ENCODE peak calls at places on chromosomes 4 and X, in four cellular contexts. K, E, B and W are unnamed samples.

GRCh38 chrX:54423161-54423888 is 16.9 kb upstream of the TSR2 start:
- DNase-seq in K (no peak), E (peak; percentile 19), B (no peak), W (no peak)

GRCh38 chr4:174467107-174467506 is 55.2 kb downstream of the HPGD start:
- DNase-seq in K (peak; percentile 12), E (no peak), B (no peak), W (no peak)

GRCh38 chrX:134338527-134338926 is 101.5 kb downstream of the CCDC160 start:
- DNase-seq in K (no peak), E (no peak), B (no peak), W (no peak)

GRCh38 chrX:2673611-2674010 is 17.5 kb upstream of the CD99 start:
- DNase-seq in K (no peak), E (no peak), B (no peak), W (no peak)

GRCh38 chrX:40152173-40152705 is 54.5 kb upstream of the BCOR start:
- DNase-seq in K (peak; percentile 57), E (no peak), B (peak; percentile 71), W (no peak)

GRCh38 chrX:108439434-108439883 is at the start of gene COL4A5:
- DNase-seq in K (peak; percentile 86), E (peak; percentile 93), B (peak; percentile 61), W (peak; percentile 67)

GRCh38 chr4:105474110-105474518 is 252 bp upstream of the PPA2 start:
- DNase-seq in K (peak; percentile 96), E (peak; percentile 88), B (peak; percentile 93), W (peak; percentile 72)

GRCh38 chr4:14994242-14994641 is 8.0 kb upstream of the CPEB2 start:
- DNase-seq in K (peak; percentile 64), E (peak; percentile 47), B (no peak), W (no peak)

GRCh38 chr4:78131403-78131802 is 74.3 kb downstream of the FRAS1 start:
- DNase-seq in K (peak; percentile 81), E (no peak), B (no peak), W (peak; percentile 35)

GRCh38 chr4:179836179-179837075 is 2394.2 kb upstream of the AGA start:
- DNase-seq in K (no peak), E (no peak), B (no peak), W (no peak)

GRCh38 chr4:150570123-150570522 is 11.8 kb upstream of the MAB21L2 start:
- DNase-seq in K (no peak), E (no peak), B (no peak), W (no peak)

GRCh38 chr4:8009097-8009496 is 69.4 kb upstream of the AFAP1 start:
- DNase-seq in K (no peak), E (no peak), B (no peak), W (no peak)

GRCh38 chr4:152591361-152591760 is 55.5 kb upstream of the FBXW7 start:
- DNase-seq in K (peak; percentile 50), E (peak; percentile 59), B (peak; percentile 67), W (no peak)

GRCh38 chr4:157104541-157104940 is 28.6 kb downstream of the GLRB start:
- DNase-seq in K (peak; percentile 4), E (no peak), B (no peak), W (no peak)

GRCh38 chrX:9610774-9611392 is 146.0 kb downstream of the TBL1X start:
- DNase-seq in K (peak; percentile 37), E (peak; percentile 26), B (no peak), W (no peak)

GRCh38 chr4:8419222-8420041 is 21.1 kb downstream of the ACOX3 start:
- DNase-seq in K (peak; percentile 29), E (peak; percentile 51), B (no peak), W (peak; percentile 54)

GRCh38 chr4:2248044-2248780 is 6.3 kb upstream of the HAUS3 start:
- DNase-seq in K (no peak), E (no peak), B (peak; percentile 44), W (no peak)

GRCh38 chrX:22323541-22323940 is 50.8 kb downstream of the CBLL2 start:
- DNase-seq in K (peak; percentile 60), E (peak; percentile 70), B (no peak), W (peak; percentile 52)

GRCh38 chr4:181254771-181255170 is 988.4 kb upstream of the TENM3 start:
- DNase-seq in K (no peak), E (no peak), B (no peak), W (no peak)

GRCh38 chrX:135632353-135632752 is 81.1 kb upstream of the CT45A1 start:
- DNase-seq in K (no peak), E (no peak), B (no peak), W (no peak)

GRCh38 chr4:72449705-72450104 is 119.3 kb downstream of the ADAMTS3 start:
- DNase-seq in K (peak; percentile 64), E (no peak), B (no peak), W (no peak)

GRCh38 chrX:49754238-49754857 is 58.6 kb upstream of the PAGE1 start:
- DNase-seq in K (peak; percentile 19), E (peak; percentile 63), B (peak; percentile 56), W (no peak)

GRCh38 chr4:142475663-142476062 is 370.4 kb downstream of the INPP4B start:
- DNase-seq in K (peak; percentile 28), E (peak; percentile 63), B (no peak), W (no peak)

GRCh38 chr4:181525641-181526040 is 717.6 kb upstream of the TENM3 start:
- DNase-seq in K (no peak), E (no peak), B (no peak), W (no peak)

GRCh38 chrX:73812256-73812655 is 249.3 kb downstream of the CHIC1 start:
- DNase-seq in K (peak; percentile 60), E (no peak), B (no peak), W (no peak)

GRCh38 chr4:2252530-2252924 is 9.4 kb downstream of the MXD4 start:
- DNase-seq in K (no peak), E (no peak), B (no peak), W (no peak)

GRCh38 chr4:104064650-104065577 is 345.1 kb upstream of the TACR3 start:
- DNase-seq in K (no peak), E (peak; percentile 30), B (peak; percentile 43), W (no peak)

GRCh38 chrX:119673336-119673735 is 19.6 kb downstream of the SEPTIN6 start:
- DNase-seq in K (no peak), E (no peak), B (no peak), W (no peak)

GRCh38 chr4:53545238-53545637 is 46.0 kb downstream of the LNX1 start:
- DNase-seq in K (no peak), E (no peak), B (no peak), W (no peak)

GRCh38 chr4:3013839-3014350 is 50.5 kb downstream of the GRK4 start:
- DNase-seq in K (no peak), E (no peak), B (no peak), W (no peak)

GRCh38 chr4:66489783-66490452 is 819.6 kb upstream of the EPHA5 start:
- DNase-seq in K (no peak), E (peak; percentile 83), B (no peak), W (peak; percentile 30)

GRCh38 chr4:143399113-143399949 is 62.7 kb downstream of the GAB1 start:
- DNase-seq in K (peak; percentile 55), E (peak; percentile 52), B (no peak), W (peak; percentile 49)

GRCh38 chr4:122796801-122797404 is 29.7 kb upstream of the FGF2 start:
- DNase-seq in K (peak; percentile 72), E (no peak), B (no peak), W (peak; percentile 31)

GRCh38 chr4:46844325-46844917 is 64.6 kb downstream of the COX7B2 start:
- DNase-seq in K (peak; percentile 60), E (peak; percentile 85), B (no peak), W (peak; percentile 17)

GRCh38 chr4:144816668-144817067 is 170.7 kb downstream of the HHIP start:
- DNase-seq in K (no peak), E (no peak), B (no peak), W (no peak)

GRCh38 chr4:144819591-144819990 is 173.6 kb downstream of the HHIP start:
- DNase-seq in K (no peak), E (peak; percentile 1), B (no peak), W (no peak)

GRCh38 chr4:144820115-144820514 is 174.2 kb downstream of the HHIP start:
- DNase-seq in K (peak; percentile 77), E (peak; percentile 76), B (no peak), W (peak; percentile 21)

GRCh38 chr4:144818136-144818535 is 172.2 kb downstream of the HHIP start:
- DNase-seq in K (no peak), E (no peak), B (no peak), W (no peak)

GRCh38 chr4:144817081-144817480 is 171.1 kb downstream of the HHIP start:
- DNase-seq in K (no peak), E (no peak), B (no peak), W (no peak)
- TF ChIP-seq CTCF in K (no peak), E (no peak), B (no peak), W (no peak)

GRCh38 chr4:118004088-118004487 is 30.2 kb upstream of the NDST3 start:
- DNase-seq in K (no peak), E (no peak), B (no peak), W (no peak)

GRCh38 chr4:118005883-118006282 is 28.4 kb upstream of the NDST3 start:
- DNase-seq in K (no peak), E (no peak), B (no peak), W (no peak)
- TF ChIP-seq CTCF in K (no peak), E (no peak), B (no peak), W (no peak)

GRCh38 chrX:115940888-115941332 is 229.6 kb upstream of the AGTR2 start:
- DNase-seq in K (no peak), E (peak; percentile 3), B (peak; percentile 75), W (no peak)

GRCh38 chrX:115939636-115940160 is 230.8 kb upstream of the AGTR2 start:
- DNase-seq in K (no peak), E (no peak), B (no peak), W (no peak)

GRCh38 chrX:115941388-115941787 is 229.2 kb upstream of the AGTR2 start:
- DNase-seq in K (no peak), E (no peak), B (no peak), W (no peak)

GRCh38 chrX:115940348-115940747 is 230.2 kb upstream of the AGTR2 start:
- DNase-seq in K (no peak), E (no peak), B (no peak), W (no peak)

DNA sequence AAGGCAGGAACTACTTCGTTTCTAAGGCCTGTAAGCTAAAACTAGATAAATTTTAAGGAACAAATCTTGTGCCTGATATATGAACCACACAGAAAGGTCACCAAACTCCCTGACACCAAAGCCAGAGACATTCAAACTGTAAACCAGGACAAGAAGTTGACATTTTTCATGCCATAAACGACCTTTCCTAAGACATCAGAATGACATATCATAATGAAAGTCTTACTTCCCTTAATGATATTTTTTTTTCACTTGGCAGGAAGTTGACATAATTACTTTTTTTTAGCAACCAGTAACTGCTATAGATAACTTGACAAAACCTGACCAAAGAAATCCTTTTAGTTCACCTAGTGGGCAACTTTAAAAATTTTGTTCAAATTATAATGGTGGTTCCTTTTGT is 231.5 kb upstream of the AGTR2 start:
- DNase-seq in K (no peak), E (no peak), B (no peak), W (no peak)
- TF ChIP-seq CTCF in K (no peak), E (no peak), B (no peak), W (no peak)

DNA sequence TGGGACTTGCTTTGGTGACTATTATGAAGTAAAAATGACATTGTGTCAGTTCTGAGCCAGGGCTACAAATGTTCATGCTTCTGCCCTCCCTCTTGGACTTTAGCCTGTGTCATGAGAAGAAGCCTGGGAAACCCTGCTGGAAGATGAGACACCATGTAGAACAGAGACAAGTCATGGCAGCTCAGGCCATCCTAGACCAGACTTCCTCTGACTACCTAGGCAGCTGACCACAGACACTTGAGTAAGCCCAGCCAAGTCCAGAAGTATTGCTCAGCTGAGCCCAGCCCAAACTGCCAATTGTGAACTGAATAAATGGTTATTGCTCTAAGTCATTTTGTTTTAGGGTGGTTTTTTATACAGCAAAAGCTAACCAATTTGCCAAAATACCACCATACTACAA is 467.6 kb upstream of the CNKSR2 start:
- DNase-seq in K (no peak), E (no peak), B (no peak), W (no peak)
- TF ChIP-seq CTCF in K (no peak), E (no peak), B (no peak), W (no peak)